ENCODE peak calls at places on chromosomes 5 and 9, in five cellular contexts. F is fibroblast of mammary gland, D is dorsolateral prefrontal cortex, I is HEK293T, O is LoVo. J is an unnamed sample.

GRCh38 chr5:83430130-83431010 is 41.2 kb upstream of the VCAN start:
- DNase-seq in F (peak; percentile 73), D (peak; percentile 37), I (peak; percentile 71), O (peak; percentile 53), J (peak; percentile 26)

GRCh38 chr9:2284770-2285169 is 269.6 kb downstream of the SMARCA2 start:
- DNase-seq in F (no peak), D (no peak), I (no peak), O (no peak), J (no peak)

GRCh38 chr5:79702606-79703380 is 13.2 kb downstream of the CMYA5 start:
- DNase-seq in F (peak; percentile 51), D (no peak), I (peak; percentile 27), O (no peak), J (no peak)

GRCh38 chr9:129080608-129081387 is at the start of gene DOLPP1:
- DNase-seq in F (peak; percentile 98), D (peak; percentile 96), I (peak; percentile 99), O (peak; percentile 95), J (peak; percentile 99)

GRCh38 chr9:7209051-7209450 is 451.3 kb downstream of the KDM4C start:
- DNase-seq in F (no peak), D (no peak), I (no peak), O (no peak), J (no peak)

GRCh38 chr9:962023-962422 is 14.4 kb upstream of the DMRT3 start:
- DNase-seq in F (peak; percentile 81), D (no peak), I (no peak), O (no peak), J (peak; percentile 66)

GRCh38 chr9:19965336-19965735 is 176.5 kb upstream of the SLC24A2 start:
- DNase-seq in F (no peak), D (no peak), I (no peak), O (no peak), J (no peak)

GRCh38 chr5:155402927-155403645 is 389.5 kb downstream of the KIF4B start:
- DNase-seq in F (no peak), D (no peak), I (no peak), O (no peak), J (peak; percentile 29)

GRCh38 chr5:91341159-91341558 is 42.0 kb downstream of the ARRDC3 start:
- DNase-seq in F (no peak), D (no peak), I (no peak), O (no peak), J (no peak)

GRCh38 chr5:935510-936084 is 42.9 kb downstream of the TRIP13 start:
- DNase-seq in F (no peak), D (no peak), I (no peak), O (no peak), J (no peak)

GRCh38 chr5:76489877-76490688 is 87.0 kb downstream of the IQGAP2 start:
- DNase-seq in F (no peak), D (no peak), I (no peak), O (no peak), J (no peak)

GRCh38 chr5:1883120-1883924 is 597 bp upstream of the IRX4 start:
- DNase-seq in F (no peak), D (no peak), I (peak; percentile 73), O (no peak), J (no peak)

GRCh38 chr5:83871533-83872380 is 151.1 kb upstream of the HAPLN1 start:
- DNase-seq in F (no peak), D (no peak), I (no peak), O (no peak), J (no peak)

GRCh38 chr9:107249131-107249533 is 33.9 kb upstream of the RAD23B start:
- DNase-seq in F (no peak), D (no peak), I (no peak), O (no peak), J (no peak)

GRCh38 chr9:128470560-128470959 is 14.8 kb downstream of the ODF2 start:
- DNase-seq in F (peak; percentile 75), D (no peak), I (no peak), O (no peak), J (no peak)

GRCh38 chr5:76406567-76407155 is 3.6 kb downstream of the IQGAP2 start:
- DNase-seq in F (no peak), D (no peak), I (no peak), O (no peak), J (no peak)

GRCh38 chr5:28077291-28078240 is 1039.2 kb upstream of the CDH9 start:
- DNase-seq in F (no peak), D (no peak), I (no peak), O (no peak), J (no peak)

GRCh38 chr5:61311836-61312808 is 19.9 kb upstream of the ZSWIM6 start:
- DNase-seq in F (peak; percentile 79), D (no peak), I (no peak), O (peak; percentile 54), J (peak; percentile 77)

GRCh38 chr9:131720330-131720729 is 19.5 kb downstream of the RAPGEF1 start:
- DNase-seq in F (no peak), D (no peak), I (no peak), O (no peak), J (no peak)

GRCh38 chr5:139648205-139649081 is at the start of gene CXXC5:
- DNase-seq in F (peak; percentile 79), D (peak; percentile 89), I (peak; percentile 83), O (peak; percentile 74), J (peak; percentile 74)

GRCh38 chr9:94981661-94982060 is 255.2 kb downstream of the AOPEP start:
- DNase-seq in F (no peak), D (no peak), I (no peak), O (no peak), J (no peak)

GRCh38 chr9:129489838-129490582 is 130.9 kb downstream of the C9orf50 start:
- DNase-seq in F (peak; percentile 71), D (peak; percentile 54), I (no peak), O (no peak), J (no peak)

GRCh38 chr9:91162784-91163440 is 198.8 kb downstream of the AUH start:
- DNase-seq in F (no peak), D (peak; percentile 16), I (no peak), O (no peak), J (no peak)

GRCh38 chr9:88980732-88981336 is 10.4 kb upstream of the S1PR3 start:
- DNase-seq in F (peak; percentile 92), D (no peak), I (no peak), O (no peak), J (no peak)

GRCh38 chr9:11064853-11065252 is 452.1 kb upstream of the PTPRD start:
- DNase-seq in F (no peak), D (no peak), I (peak; percentile 3), O (peak; percentile 58), J (no peak)

GRCh38 chr9:116939605-116940004 is 252.5 kb downstream of the TRIM32 start:
- DNase-seq in F (no peak), D (no peak), I (no peak), O (no peak), J (peak; percentile 57)

GRCh38 chr9:25724424-25724823 is 46.2 kb upstream of the TUSC1 start:
- DNase-seq in F (peak; percentile 65), D (no peak), I (no peak), O (no peak), J (peak; percentile 81)

GRCh38 chr9:102106446-102106845 is 368.0 kb upstream of the GRIN3A start:
- DNase-seq in F (no peak), D (no peak), I (no peak), O (no peak), J (no peak)

GRCh38 chr5:141402553-141403328 is at the start of gene PCDHGA9:
- DNase-seq in F (peak; percentile 57), D (no peak), I (peak; percentile 39), O (peak; percentile 29), J (no peak)

GRCh38 chr9:133242241-133242640 is 32.8 kb downstream of the ABO start:
- DNase-seq in F (no peak), D (no peak), I (no peak), O (no peak), J (no peak)

GRCh38 chr5:116495786-116496185 is 78.8 kb downstream of the SEMA6A start:
- DNase-seq in F (no peak), D (no peak), I (no peak), O (no peak), J (no peak)

GRCh38 chr5:142906863-142907671 is 136.9 kb downstream of the ARHGAP26 start:
- DNase-seq in F (peak; percentile 90), D (peak; percentile 28), I (no peak), O (no peak), J (no peak)

GRCh38 chr9:121667214-121667613 is 15.8 kb downstream of the DAB2IP start:
- DNase-seq in F (no peak), D (no peak), I (no peak), O (peak; percentile 35), J (no peak)

GRCh38 chr5:84088996-84089395 is 295.7 kb downstream of the EDIL3 start:
- DNase-seq in F (peak; percentile 42), D (no peak), I (peak; percentile 11), O (no peak), J (no peak)

GRCh38 chr9:136118061-136118366 is 661 bp downstream of the TMEM250 start:
- DNase-seq in F (no peak), D (no peak), I (no peak), O (no peak), J (no peak)

GRCh38 chr5:43305948-43306563 is 7.2 kb downstream of the HMGCS1 start:
- DNase-seq in F (peak; percentile 75), D (no peak), I (peak; percentile 25), O (peak; percentile 73), J (peak; percentile 48)

GRCh38 chr5:51172853-51173635 is 210.2 kb upstream of the ISL1 start:
- DNase-seq in F (no peak), D (no peak), I (no peak), O (no peak), J (no peak)

GRCh38 chr9:86795861-86796497 is 151.3 kb downstream of the GAS1 start:
- DNase-seq in F (peak; percentile 93), D (no peak), I (no peak), O (no peak), J (no peak)

GRCh38 chr5:77208507-77209163 is 1.8 kb upstream of the PDE8B start:
- DNase-seq in F (no peak), D (no peak), I (no peak), O (no peak), J (no peak)

J was measured in Caki2.